ENCODE peak calls at places on chromosome 10, in six cellular contexts. One of them, this sample, is unnamed.

GRCh38 chr10:4181075-4181474 is 396.1 kb upstream of the KLF6 start:
- DNase-seq in SW480: no peak
- DNase-seq in stimulated activated CD4-positive, alpha-beta T cell treated with anti-CD3 and anti-CD28 coated beads, Interleukin-4, amount 100 ng/mL, for 48 hours: no peak
- DNase-seq in nucleus accumbens: no peak
- DNase-seq in activated T-cell treated with anti-CD3 and anti-CD28 coated beads for 4 hours: no peak
- DNase-seq in C1 segment of cervical spinal cord: no peak
- DNase-seq in this sample: no peak

GRCh38 chr10:79295593-79295992 is 51.7 kb upstream of the PPIF start:
- DNase-seq in nucleus accumbens: no peak
- DNase-seq in activated T-cell treated with anti-CD3 and anti-CD28 coated beads for 4 hours: no peak
- DNase-seq in SW480: no peak
- DNase-seq in C1 segment of cervical spinal cord: no peak
- DNase-seq in stimulated activated CD4-positive, alpha-beta T cell treated with anti-CD3 and anti-CD28 coated beads, Interleukin-4, amount 100 ng/mL, for 48 hours: no peak
- DNase-seq in this sample: no peak

GRCh38 chr10:29266641-29267040 is 22.2 kb upstream of the LYZL1 start:
- DNase-seq in stimulated activated CD4-positive, alpha-beta T cell treated with anti-CD3 and anti-CD28 coated beads, Interleukin-4, amount 100 ng/mL, for 48 hours: no peak
- DNase-seq in nucleus accumbens: no peak
- DNase-seq in SW480: no peak
- DNase-seq in activated T-cell treated with anti-CD3 and anti-CD28 coated beads for 4 hours: no peak
- DNase-seq in C1 segment of cervical spinal cord: no peak
- DNase-seq in this sample: no peak

GRCh38 chr10:78290131-78290750 is 256.6 kb downstream of the RPS24 start:
- DNase-seq in activated T-cell treated with anti-CD3 and anti-CD28 coated beads for 4 hours: no peak
- DNase-seq in nucleus accumbens: no peak
- DNase-seq in C1 segment of cervical spinal cord: no peak
- DNase-seq in SW480: no peak
- DNase-seq in stimulated activated CD4-positive, alpha-beta T cell treated with anti-CD3 and anti-CD28 coated beads, Interleukin-4, amount 100 ng/mL, for 48 hours: no peak
- DNase-seq in this sample: no peak

GRCh38 chr10:129626801-129627434 is 159.9 kb downstream of the MGMT start:
- DNase-seq in activated T-cell treated with anti-CD3 and anti-CD28 coated beads for 4 hours: no peak
- DNase-seq in stimulated activated CD4-positive, alpha-beta T cell treated with anti-CD3 and anti-CD28 coated beads, Interleukin-4, amount 100 ng/mL, for 48 hours: no peak
- DNase-seq in C1 segment of cervical spinal cord: no peak
- DNase-seq in SW480: peak
- DNase-seq in nucleus accumbens: no peak
- DNase-seq in this sample: no peak

GRCh38 chr10:45514283-45515270 is 140.6 kb downstream of the ALOX5 start:
- DNase-seq in stimulated activated CD4-positive, alpha-beta T cell treated with anti-CD3 and anti-CD28 coated beads, Interleukin-4, amount 100 ng/mL, for 48 hours: no peak
- DNase-seq in C1 segment of cervical spinal cord: peak
- DNase-seq in SW480: no peak
- DNase-seq in nucleus accumbens: peak
- DNase-seq in activated T-cell treated with anti-CD3 and anti-CD28 coated beads for 4 hours: no peak
- DNase-seq in this sample: no peak

GRCh38 chr10:5547934-5548660 is 23.3 kb downstream of the CALML3 start:
- DNase-seq in activated T-cell treated with anti-CD3 and anti-CD28 coated beads for 4 hours: no peak
- DNase-seq in C1 segment of cervical spinal cord: no peak
- DNase-seq in SW480: peak
- DNase-seq in stimulated activated CD4-positive, alpha-beta T cell treated with anti-CD3 and anti-CD28 coated beads, Interleukin-4, amount 100 ng/mL, for 48 hours: no peak
- DNase-seq in nucleus accumbens: no peak
- DNase-seq in this sample: peak

GRCh38 chr10:33347227-33347626 is 12.8 kb upstream of the NRP1 start:
- DNase-seq in activated T-cell treated with anti-CD3 and anti-CD28 coated beads for 4 hours: no peak
- DNase-seq in stimulated activated CD4-positive, alpha-beta T cell treated with anti-CD3 and anti-CD28 coated beads, Interleukin-4, amount 100 ng/mL, for 48 hours: no peak
- DNase-seq in SW480: no peak
- DNase-seq in C1 segment of cervical spinal cord: no peak
- DNase-seq in nucleus accumbens: no peak
- DNase-seq in this sample: no peak

GRCh38 chr10:126098216-126098561 is 201.8 kb downstream of the FANK1 start:
- DNase-seq in nucleus accumbens: no peak
- DNase-seq in activated T-cell treated with anti-CD3 and anti-CD28 coated beads for 4 hours: no peak
- DNase-seq in stimulated activated CD4-positive, alpha-beta T cell treated with anti-CD3 and anti-CD28 coated beads, Interleukin-4, amount 100 ng/mL, for 48 hours: no peak
- DNase-seq in C1 segment of cervical spinal cord: no peak
- DNase-seq in SW480: no peak
- DNase-seq in this sample: no peak

GRCh38 chr10:89458289-89458688 is 43.9 kb downstream of the IFIT5 start:
- DNase-seq in SW480: peak
- DNase-seq in activated T-cell treated with anti-CD3 and anti-CD28 coated beads for 4 hours: no peak
- DNase-seq in stimulated activated CD4-positive, alpha-beta T cell treated with anti-CD3 and anti-CD28 coated beads, Interleukin-4, amount 100 ng/mL, for 48 hours: no peak
- DNase-seq in nucleus accumbens: no peak
- DNase-seq in C1 segment of cervical spinal cord: no peak
- DNase-seq in this sample: no peak

GRCh38 chr10:129628823-129629222 is 161.8 kb downstream of the MGMT start:
- DNase-seq in stimulated activated CD4-positive, alpha-beta T cell treated with anti-CD3 and anti-CD28 coated beads, Interleukin-4, amount 100 ng/mL, for 48 hours: no peak
- DNase-seq in activated T-cell treated with anti-CD3 and anti-CD28 coated beads for 4 hours: no peak
- DNase-seq in nucleus accumbens: peak
- DNase-seq in C1 segment of cervical spinal cord: no peak
- DNase-seq in SW480: no peak
- DNase-seq in this sample: no peak

GRCh38 chr10:44958196-44958896 is 1.3 kb upstream of the RASSF4 start:
- DNase-seq in C1 segment of cervical spinal cord: no peak
- DNase-seq in SW480: no peak
- DNase-seq in stimulated activated CD4-positive, alpha-beta T cell treated with anti-CD3 and anti-CD28 coated beads, Interleukin-4, amount 100 ng/mL, for 48 hours: no peak
- DNase-seq in nucleus accumbens: no peak
- DNase-seq in activated T-cell treated with anti-CD3 and anti-CD28 coated beads for 4 hours: no peak
- DNase-seq in this sample: peak

GRCh38 chr10:13527864-13528137 is 1.0 kb downstream of the BEND7 start:
- DNase-seq in SW480: no peak
- DNase-seq in C1 segment of cervical spinal cord: no peak
- DNase-seq in nucleus accumbens: no peak
- DNase-seq in stimulated activated CD4-positive, alpha-beta T cell treated with anti-CD3 and anti-CD28 coated beads, Interleukin-4, amount 100 ng/mL, for 48 hours: no peak
- DNase-seq in activated T-cell treated with anti-CD3 and anti-CD28 coated beads for 4 hours: no peak
- DNase-seq in this sample: no peak

GRCh38 chr10:72067463-72068125 is 20.8 kb downstream of the SPOCK2 start:
- DNase-seq in activated T-cell treated with anti-CD3 and anti-CD28 coated beads for 4 hours: no peak
- DNase-seq in SW480: no peak
- DNase-seq in C1 segment of cervical spinal cord: no peak
- DNase-seq in stimulated activated CD4-positive, alpha-beta T cell treated with anti-CD3 and anti-CD28 coated beads, Interleukin-4, amount 100 ng/mL, for 48 hours: no peak
- DNase-seq in nucleus accumbens: no peak
- DNase-seq in this sample: no peak

GRCh38 chr10:53957401-53957800 is 843.6 kb downstream of the PCDH15 start:
- DNase-seq in C1 segment of cervical spinal cord: no peak
- DNase-seq in nucleus accumbens: peak
- DNase-seq in activated T-cell treated with anti-CD3 and anti-CD28 coated beads for 4 hours: no peak
- DNase-seq in stimulated activated CD4-positive, alpha-beta T cell treated with anti-CD3 and anti-CD28 coated beads, Interleukin-4, amount 100 ng/mL, for 48 hours: no peak
- DNase-seq in SW480: peak
- DNase-seq in this sample: no peak

GRCh38 chr10:99926925-99927718 is 82.6 kb downstream of the DNMBP start:
- DNase-seq in SW480: no peak
- DNase-seq in activated T-cell treated with anti-CD3 and anti-CD28 coated beads for 4 hours: no peak
- DNase-seq in C1 segment of cervical spinal cord: peak
- DNase-seq in stimulated activated CD4-positive, alpha-beta T cell treated with anti-CD3 and anti-CD28 coated beads, Interleukin-4, amount 100 ng/mL, for 48 hours: no peak
- DNase-seq in nucleus accumbens: peak
- DNase-seq in this sample: peak

GRCh38 chr10:46995234-46995633 is 84.0 kb downstream of the PTPN20 start:
- DNase-seq in activated T-cell treated with anti-CD3 and anti-CD28 coated beads for 4 hours: no peak
- DNase-seq in nucleus accumbens: no peak
- DNase-seq in SW480: no peak
- DNase-seq in stimulated activated CD4-positive, alpha-beta T cell treated with anti-CD3 and anti-CD28 coated beads, Interleukin-4, amount 100 ng/mL, for 48 hours: no peak
- DNase-seq in C1 segment of cervical spinal cord: no peak
- DNase-seq in this sample: no peak

GRCh38 chr10:103691723-103692380 is 163.5 kb downstream of the SH3PXD2A start:
- DNase-seq in SW480: no peak
- DNase-seq in stimulated activated CD4-positive, alpha-beta T cell treated with anti-CD3 and anti-CD28 coated beads, Interleukin-4, amount 100 ng/mL, for 48 hours: no peak
- DNase-seq in activated T-cell treated with anti-CD3 and anti-CD28 coated beads for 4 hours: no peak
- DNase-seq in C1 segment of cervical spinal cord: no peak
- DNase-seq in nucleus accumbens: no peak
- DNase-seq in this sample: no peak

GRCh38 chr10:98414578-98414931 is 427 bp downstream of the PYROXD2 start:
- DNase-seq in SW480: no peak
- DNase-seq in activated T-cell treated with anti-CD3 and anti-CD28 coated beads for 4 hours: no peak
- DNase-seq in nucleus accumbens: no peak
- DNase-seq in C1 segment of cervical spinal cord: no peak
- DNase-seq in stimulated activated CD4-positive, alpha-beta T cell treated with anti-CD3 and anti-CD28 coated beads, Interleukin-4, amount 100 ng/mL, for 48 hours: no peak
- DNase-seq in this sample: no peak

GRCh38 chr10:49112098-49112497 is 3.2 kb downstream of the VSTM4 start:
- DNase-seq in SW480: no peak
- DNase-seq in activated T-cell treated with anti-CD3 and anti-CD28 coated beads for 4 hours: no peak
- DNase-seq in C1 segment of cervical spinal cord: no peak
- DNase-seq in nucleus accumbens: no peak
- DNase-seq in stimulated activated CD4-positive, alpha-beta T cell treated with anti-CD3 and anti-CD28 coated beads, Interleukin-4, amount 100 ng/mL, for 48 hours: no peak
- DNase-seq in this sample: no peak

GRCh38 chr10:81600185-81600584 is 274.8 kb upstream of the NRG3 start:
- DNase-seq in SW480: no peak
- DNase-seq in stimulated activated CD4-positive, alpha-beta T cell treated with anti-CD3 and anti-CD28 coated beads, Interleukin-4, amount 100 ng/mL, for 48 hours: no peak
- DNase-seq in C1 segment of cervical spinal cord: no peak
- DNase-seq in nucleus accumbens: no peak
- DNase-seq in activated T-cell treated with anti-CD3 and anti-CD28 coated beads for 4 hours: no peak
- DNase-seq in this sample: no peak

GRCh38 chr10:87761892-87762291 is 56.1 kb downstream of the ATAD1 start:
- DNase-seq in C1 segment of cervical spinal cord: no peak
- DNase-seq in activated T-cell treated with anti-CD3 and anti-CD28 coated beads for 4 hours: no peak
- DNase-seq in SW480: no peak
- DNase-seq in stimulated activated CD4-positive, alpha-beta T cell treated with anti-CD3 and anti-CD28 coated beads, Interleukin-4, amount 100 ng/mL, for 48 hours: peak
- DNase-seq in nucleus accumbens: no peak
- DNase-seq in this sample: no peak

GRCh38 chr10:14560794-14561765 is 213.6 kb downstream of the FAM107B start:
- DNase-seq in SW480: peak
- DNase-seq in stimulated activated CD4-positive, alpha-beta T cell treated with anti-CD3 and anti-CD28 coated beads, Interleukin-4, amount 100 ng/mL, for 48 hours: no peak
- DNase-seq in activated T-cell treated with anti-CD3 and anti-CD28 coated beads for 4 hours: no peak
- DNase-seq in nucleus accumbens: peak
- DNase-seq in C1 segment of cervical spinal cord: no peak
- DNase-seq in this sample: peak

GRCh38 chr10:74652664-74653063 is 173.7 kb upstream of the KAT6B start:
- DNase-seq in activated T-cell treated with anti-CD3 and anti-CD28 coated beads for 4 hours: no peak
- DNase-seq in nucleus accumbens: no peak
- DNase-seq in stimulated activated CD4-positive, alpha-beta T cell treated with anti-CD3 and anti-CD28 coated beads, Interleukin-4, amount 100 ng/mL, for 48 hours: no peak
- DNase-seq in C1 segment of cervical spinal cord: no peak
- DNase-seq in SW480: no peak
- DNase-seq in this sample: no peak

GRCh38 chr10:59857921-59858320 is 48.4 kb downstream of the CCDC6 start:
- DNase-seq in stimulated activated CD4-positive, alpha-beta T cell treated with anti-CD3 and anti-CD28 coated beads, Interleukin-4, amount 100 ng/mL, for 48 hours: no peak
- DNase-seq in SW480: no peak
- DNase-seq in nucleus accumbens: no peak
- DNase-seq in activated T-cell treated with anti-CD3 and anti-CD28 coated beads for 4 hours: no peak
- DNase-seq in C1 segment of cervical spinal cord: no peak
- DNase-seq in this sample: no peak

GRCh38 chr10:130169136-130169888 is 33.1 kb downstream of the GLRX3 start:
- DNase-seq in nucleus accumbens: no peak
- DNase-seq in activated T-cell treated with anti-CD3 and anti-CD28 coated beads for 4 hours: no peak
- DNase-seq in stimulated activated CD4-positive, alpha-beta T cell treated with anti-CD3 and anti-CD28 coated beads, Interleukin-4, amount 100 ng/mL, for 48 hours: no peak
- DNase-seq in SW480: no peak
- DNase-seq in C1 segment of cervical spinal cord: no peak
- DNase-seq in this sample: no peak

GRCh38 chr10:113643183-113643582 is 20.7 kb downstream of the NRAP start:
- DNase-seq in nucleus accumbens: no peak
- DNase-seq in SW480: no peak
- DNase-seq in activated T-cell treated with anti-CD3 and anti-CD28 coated beads for 4 hours: no peak
- DNase-seq in C1 segment of cervical spinal cord: no peak
- DNase-seq in stimulated activated CD4-positive, alpha-beta T cell treated with anti-CD3 and anti-CD28 coated beads, Interleukin-4, amount 100 ng/mL, for 48 hours: no peak
- DNase-seq in this sample: no peak